ENCODE peak calls at places on chromosomes 5 and 9, in ten cellular contexts. F is AG09319, X is fibroblast of mammary gland, S is AG04450, Y is prostate gland, U is coronary artery, H is IMR-90, B is breast epithelium, A is GM13976, Q is left ventricle myocardium inferior. J is an unnamed sample.

GRCh38 chr5:57175586-57175985 is 1.7 kb downstream of the GPBP1 start:
- DNase-seq in F (no peak), X (no peak), S (no peak), Y (no peak), U (no peak), H (no peak), B (no peak), A (peak; percentile 53), Q (no peak), J (peak; percentile 54)

GRCh38 chr5:84494453-84494852 is 109.8 kb upstream of the EDIL3 start:
- DNase-seq in F (no peak), X (peak; percentile 78), S (peak; percentile 63), Y (no peak), U (no peak), H (peak; percentile 95), B (no peak), A (no peak), Q (no peak), J (no peak)

GRCh38 chr9:124766815-124767554 is 4.1 kb downstream of the NR6A1 start:
- DNase-seq in F (no peak), X (no peak), S (no peak), Y (no peak), U (no peak), H (no peak), B (no peak), A (no peak), Q (no peak), J (no peak)

GRCh38 chr9:14294659-14295058 is 19.3 kb downstream of the NFIB start:
- DNase-seq in F (no peak), X (no peak), S (no peak), Y (no peak), U (no peak), H (no peak), B (no peak), A (no peak), Q (no peak), J (no peak)

GRCh38 chr5:139764250-139764791 is 31.3 kb upstream of the PSD2 start:
- DNase-seq in F (no peak), X (no peak), S (no peak), Y (no peak), U (no peak), H (no peak), B (no peak), A (no peak), Q (no peak), J (no peak)

GRCh38 chr9:125587819-125588460 is 119.1 kb downstream of the MAPKAP1 start:
- DNase-seq in F (peak; percentile 11), X (no peak), S (no peak), Y (no peak), U (no peak), H (no peak), B (no peak), A (no peak), Q (no peak), J (no peak)

GRCh38 chr9:110183208-110184145 is 24.5 kb downstream of the C9orf152 start:
- DNase-seq in F (no peak), X (peak; percentile 81), S (peak; percentile 44), Y (peak; percentile 85), U (no peak), H (peak; percentile 77), B (peak; percentile 59), A (peak; percentile 69), Q (no peak), J (peak; percentile 73)

GRCh38 chr5:35145671-35146317 is 84.5 kb downstream of the PRLR start:
- DNase-seq in F (no peak), X (peak; percentile 26), S (no peak), Y (no peak), U (no peak), H (peak; percentile 24), B (no peak), A (no peak), Q (no peak), J (no peak)

GRCh38 chr5:180291943-180292831 is at the start of gene MAPK9:
- DNase-seq in F (peak; percentile 37), X (peak; percentile 66), S (no peak), Y (peak; percentile 74), U (peak; percentile 85), H (peak; percentile 64), B (peak; percentile 66), A (peak; percentile 95), Q (peak; percentile 86), J (peak; percentile 96)

GRCh38 chr5:33563530-33563929 is 122.8 kb downstream of the TARS1 start:
- DNase-seq in F (no peak), X (no peak), S (no peak), Y (no peak), U (no peak), H (no peak), B (no peak), A (no peak), Q (no peak), J (no peak)

GRCh38 chr5:127398508-127398907 is 107.9 kb downstream of the MEGF10 start:
- DNase-seq in F (no peak), X (no peak), S (no peak), Y (no peak), U (no peak), H (no peak), B (no peak), A (no peak), Q (no peak), J (no peak)

GRCh38 chr5:14110196-14110595 is 32.9 kb upstream of the TRIO start:
- DNase-seq in F (no peak), X (peak; percentile 62), S (no peak), Y (no peak), U (no peak), H (peak; percentile 56), B (no peak), A (no peak), Q (no peak), J (no peak)

GRCh38 chr5:102090770-102091169 is 205.3 kb downstream of the SLCO4C1 start:
- DNase-seq in F (no peak), X (no peak), S (no peak), Y (no peak), U (no peak), H (no peak), B (no peak), A (peak; percentile 11), Q (no peak), J (peak; percentile 21)

GRCh38 chr9:77725051-77725702 is 77.1 kb upstream of the GNA14 start:
- DNase-seq in F (no peak), X (no peak), S (no peak), Y (no peak), U (no peak), H (no peak), B (no peak), A (no peak), Q (no peak), J (no peak)

GRCh38 chr5:159415301-159415937 is 85.1 kb upstream of the IL12B start:
- DNase-seq in F (no peak), X (peak; percentile 25), S (no peak), Y (no peak), U (no peak), H (no peak), B (no peak), A (no peak), Q (no peak), J (no peak)

GRCh38 chr5:72746736-72747135 is 69.7 kb upstream of the TNPO1 start:
- DNase-seq in F (no peak), X (no peak), S (no peak), Y (no peak), U (no peak), H (peak; percentile 6), B (no peak), A (no peak), Q (no peak), J (no peak)

GRCh38 chr5:72749362-72749997 is 67.0 kb upstream of the TNPO1 start:
- DNase-seq in F (no peak), X (no peak), S (no peak), Y (no peak), U (no peak), H (no peak), B (no peak), A (no peak), Q (no peak), J (no peak)

GRCh38 chr5:72752909-72753308 is 63.6 kb upstream of the TNPO1 start:
- DNase-seq in F (no peak), X (no peak), S (no peak), Y (no peak), U (no peak), H (no peak), B (no peak), A (no peak), Q (no peak), J (no peak)

GRCh38 chr5:72747826-72748225 is 68.6 kb upstream of the TNPO1 start:
- DNase-seq in F (no peak), X (no peak), S (no peak), Y (no peak), U (no peak), H (no peak), B (no peak), A (no peak), Q (no peak), J (no peak)
- TF ChIP-seq CTCF in F (no peak), X (no peak), S (no peak), Y (no peak), U (no peak), H (no peak), B (no peak), A (no peak), Q (no peak), J (no peak)

DNA sequence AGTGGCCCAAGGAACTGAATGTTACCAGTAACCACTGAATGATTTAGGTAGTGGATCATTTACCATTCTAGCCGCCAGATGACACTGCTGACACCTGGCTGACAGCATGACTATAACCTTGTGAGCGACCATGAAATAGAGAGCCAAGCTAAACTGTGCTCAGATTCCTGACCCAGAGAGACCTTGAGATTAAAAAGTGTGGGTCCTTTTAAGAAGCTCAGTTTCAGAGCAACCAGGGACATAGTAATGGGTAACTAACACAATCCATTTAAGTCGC is 566.0 kb downstream of the EFNA5 start:
- DNase-seq in F (no peak), X (no peak), S (no peak), Y (no peak), U (no peak), H (no peak), B (no peak), A (no peak), Q (no peak), J (no peak)
- TF ChIP-seq CTCF in F (no peak), X (no peak), S (no peak), Y (no peak), U (no peak), H (no peak), B (no peak), A (no peak), Q (peak; percentile 45), J (peak; percentile 51)

DNA sequence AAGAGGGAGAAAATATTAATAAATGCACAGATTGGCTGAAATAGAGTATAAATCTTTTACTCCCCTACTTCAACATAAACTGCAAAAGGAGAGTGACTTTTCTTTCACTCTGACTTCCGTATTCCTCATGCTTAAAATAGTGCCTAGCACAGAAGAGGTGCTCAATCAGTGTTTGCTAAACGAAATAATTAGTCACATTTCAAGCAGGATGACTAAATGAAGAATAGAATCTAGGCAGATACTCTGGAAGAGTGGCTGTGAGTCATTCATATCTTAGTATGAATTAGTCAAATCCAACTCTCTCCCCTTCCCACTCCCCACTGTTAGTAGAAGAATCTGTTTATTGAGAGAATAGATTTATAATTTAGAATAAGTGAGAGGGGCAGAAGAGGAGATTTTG is 4.8 kb downstream of the CD274 start:
- DNase-seq in F (no peak), X (peak; percentile 79), S (no peak), Y (no peak), U (no peak), H (peak; percentile 83), B (no peak), A (no peak), Q (no peak), J (no peak)
- TF ChIP-seq CTCF in F (no peak), X (no peak), S (no peak), Y (no peak), U (no peak), H (no peak), B (no peak), A (no peak), Q (no peak), J (no peak)

GRCh38 chr5:109225695-109226094 is 184.1 kb downstream of the PJA2 start:
- DNase-seq in F (no peak), X (no peak), S (no peak), Y (no peak), U (no peak), H (no peak), B (no peak), A (no peak), Q (peak; percentile 27), J (no peak)
- TF ChIP-seq CTCF in F (no peak), X (no peak), S (no peak), Y (no peak), U (no peak), H (no peak), B (no peak), A (no peak), Q (no peak), J (no peak)

J was measured in GM13977.